ENCODE peak calls at places on chromosomes 16 and 17, in eight cellular contexts. A, P, T, M, O, Z, L and I are unnamed samples. For H3K27me3, the result is how much of the 10 kb centered on the place peaks cover.

GRCh38 chr17:83121921-83122820 is 42.8 kb downstream of the METRNL start:
- DNase-seq in Z (no peak), L (no peak), P (no peak), A (no peak), O (peak), M (no peak), T (no peak), I (no peak)

GRCh38 chr16:24822542-24822941 is 23.2 kb upstream of the SLC5A11 start:
- DNase-seq in A (no peak), P (no peak), L (no peak), T (no peak), O (no peak), Z (no peak), M (no peak), I (no peak)

GRCh38 chr17:63641678-63642077 is 19.5 kb downstream of the MAP3K3 start:
- DNase-seq in T (no peak), O (no peak), A (no peak), Z (no peak), P (peak), L (peak), M (no peak), I (no peak)

GRCh38 chr17:45700171-45701090 is 83.7 kb upstream of the CRHR1 start:
- DNase-seq in O (no peak), Z (no peak), L (no peak), P (no peak), T (no peak), A (peak), M (no peak), I (no peak)

GRCh38 chr16:78675312-78675711 is 575.9 kb downstream of the WWOX start:
- DNase-seq in L (no peak), A (no peak), P (no peak), T (no peak), M (no peak), O (no peak), Z (no peak), I (no peak)

GRCh38 chr16:71626018-71626857 is at the start of gene MARVELD3:
- DNase-seq in T (no peak), O (no peak), A (peak), M (no peak), Z (peak), P (no peak), L (peak), I (no peak)

GRCh38 chr16:70713342-70713741 is 27.5 kb upstream of the MTSS2 start:
- DNase-seq in M (no peak), O (no peak), Z (no peak), P (no peak), L (no peak), T (no peak), A (no peak), I (no peak)

GRCh38 chr17:15482476-15482875 is 15.1 kb upstream of the CDRT4 start:
- DNase-seq in Z (no peak), T (no peak), A (no peak), O (peak), L (no peak), M (no peak), P (no peak), I (no peak)

GRCh38 chr16:31084584-31085298 is 4.0 kb downstream of the PRSS53 start:
- DNase-seq in T (no peak), A (peak), M (no peak), O (peak), P (peak), Z (no peak), L (no peak), I (no peak)

GRCh38 chr17:61619493-61619892 is 28.5 kb upstream of the NACA2 start:
- DNase-seq in T (no peak), M (no peak), A (no peak), Z (no peak), P (no peak), L (no peak), O (no peak), I (no peak)

GRCh38 chr17:6420173-6420641 is 14.7 kb downstream of the AIPL1 start:
- DNase-seq in M (no peak), T (no peak), Z (no peak), O (no peak), A (peak), P (no peak), L (no peak), I (no peak)

GRCh38 chr16:23436992-23437391 is 16.0 kb downstream of the COG7 start:
- DNase-seq in L (no peak), T (no peak), O (no peak), Z (no peak), M (no peak), A (no peak), P (no peak), I (no peak)

GRCh38 chr17:4332296-4332970 is 34.0 kb downstream of the UBE2G1 start:
- DNase-seq in Z (no peak), P (no peak), O (no peak), A (no peak), M (no peak), L (no peak), T (peak), I (peak)

GRCh38 chr17:45293413-45294211 is 23.2 kb downstream of the MAP3K14 start:
- DNase-seq in A (peak), P (peak), O (peak), M (no peak), L (peak), Z (no peak), T (peak), I (peak)

GRCh38 chr16:47492036-47492427 is 30.9 kb downstream of the PHKB start:
- DNase-seq in L (no peak), A (no peak), M (no peak), O (no peak), P (no peak), T (no peak), Z (no peak), I (no peak)

GRCh38 chr17:58328195-58329034 is at the start of gene TSPOAP1:
- DNase-seq in M (peak), Z (no peak), A (no peak), O (no peak), L (no peak), T (no peak), P (peak), I (no peak)

GRCh38 chr17:6936370-6937028 is 59.4 kb upstream of the ALOX12 start:
- DNase-seq in P (peak), L (peak), A (no peak), Z (no peak), M (no peak), T (peak), O (no peak), I (no peak)

GRCh38 chr16:8943001-8943763 is 20.5 kb downstream of the USP7 start:
- DNase-seq in A (no peak), P (no peak), Z (no peak), T (no peak), L (no peak), M (no peak), O (no peak), I (no peak)

GRCh38 chr17:77666480-77666879 is 292.0 kb upstream of the TNRC6C start:
- DNase-seq in A (no peak), L (no peak), P (no peak), M (no peak), T (no peak), O (no peak), Z (no peak), I (no peak)

GRCh38 chr17:63973930-63974593 is 1.3 kb upstream of the SCN4A start:
- DNase-seq in Z (no peak), M (no peak), T (no peak), A (no peak), P (no peak), L (no peak), O (peak), I (no peak)

GRCh38 chr17:42577140-42577531 is 393 bp downstream of the PSMC3IP start:
- DNase-seq in L (no peak), T (no peak), P (no peak), A (no peak), M (no peak), O (no peak), Z (peak), I (no peak)

GRCh38 chr17:67733371-67733770 is 15.6 kb downstream of the NOL11 start:
- DNase-seq in Z (no peak), O (no peak), L (no peak), P (no peak), A (no peak), T (no peak), M (no peak), I (no peak)

GRCh38 chr17:12514596-12514995 is 151.1 kb upstream of the MYOCD start:
- DNase-seq in A (no peak), L (no peak), O (no peak), Z (no peak), M (no peak), T (no peak), P (no peak), I (no peak)

GRCh38 chr17:64154321-64155089 is 24.6 kb upstream of the ERN1 start:
- DNase-seq in P (no peak), M (no peak), O (no peak), T (no peak), L (no peak), A (no peak), Z (no peak), I (no peak)

GRCh38 chr17:45320931-45321461 is 4.2 kb upstream of the MAP3K14 start:
- DNase-seq in T (peak), M (no peak), O (no peak), L (peak), Z (no peak), P (peak), A (no peak), I (peak)

GRCh38 chr16:2942045-2942444 is 22.0 kb upstream of the KREMEN2 start:
- DNase-seq in L (no peak), Z (no peak), A (no peak), T (no peak), O (no peak), M (no peak), P (no peak), I (no peak)

GRCh38 chr17:18951941-18952842 is at the start of gene SLC5A10:
- DNase-seq in Z (no peak), O (no peak), M (no peak), L (no peak), P (no peak), A (peak), T (no peak), I (no peak)

GRCh38 chr17:16178836-16179235 is 36.5 kb downstream of the NCOR1 start:
- DNase-seq in M (no peak), L (no peak), T (no peak), O (no peak), P (no peak), Z (no peak), A (no peak), I (peak)

GRCh38 chr17:21285164-21286065 is 904 bp downstream of the MAP2K3 start:
- DNase-seq in P (peak), L (peak), Z (no peak), O (no peak), T (peak), A (no peak), M (no peak), I (no peak)

GRCh38 chr16:56013962-56014552 is 138.9 kb upstream of the CES5A start:
- DNase-seq in T (peak), Z (peak), O (peak), P (peak), A (peak), M (no peak), L (peak), I (peak)

GRCh38 chr17:17933775-17934174 is 38.4 kb downstream of the TOM1L2 start:
- DNase-seq in T (no peak), Z (peak), M (no peak), O (no peak), A (no peak), P (no peak), L (no peak), I (no peak)

GRCh38 chr17:1423456-1424135 is 23.6 kb upstream of the YWHAE start:
- DNase-seq in O (no peak), M (no peak), Z (no peak), P (no peak), T (no peak), A (peak), L (no peak), I (no peak)

GRCh38 chr16:12340151-12340733 is 363.7 kb downstream of the SNX29 start:
- DNase-seq in P (no peak), L (peak), M (no peak), A (peak), T (peak), Z (peak), O (no peak), I (peak)

GRCh38 chr17:29588561-29589411 is 662 bp downstream of the GIT1 start:
- DNase-seq in M (no peak), Z (no peak), O (peak), L (peak), A (no peak), P (no peak), T (no peak), I (no peak)
- TF ChIP-seq CTCF in M (no peak), Z (no peak), O (no peak), L (no peak), A (no peak), P (no peak), T (no peak), I (no peak)

GRCh38 chr16:17468611-17469010 is 2.1 kb downstream of the XYLT1 start:
- DNase-seq in Z (no peak), O (no peak), M (no peak), L (no peak), P (no peak), A (no peak), T (no peak), I (no peak)
- H3K4me3 ChIP-seq in Z (no peak), O (peak), M (peak), L (peak), P (peak), A (no peak), T (no peak), I (peak)

DNA sequence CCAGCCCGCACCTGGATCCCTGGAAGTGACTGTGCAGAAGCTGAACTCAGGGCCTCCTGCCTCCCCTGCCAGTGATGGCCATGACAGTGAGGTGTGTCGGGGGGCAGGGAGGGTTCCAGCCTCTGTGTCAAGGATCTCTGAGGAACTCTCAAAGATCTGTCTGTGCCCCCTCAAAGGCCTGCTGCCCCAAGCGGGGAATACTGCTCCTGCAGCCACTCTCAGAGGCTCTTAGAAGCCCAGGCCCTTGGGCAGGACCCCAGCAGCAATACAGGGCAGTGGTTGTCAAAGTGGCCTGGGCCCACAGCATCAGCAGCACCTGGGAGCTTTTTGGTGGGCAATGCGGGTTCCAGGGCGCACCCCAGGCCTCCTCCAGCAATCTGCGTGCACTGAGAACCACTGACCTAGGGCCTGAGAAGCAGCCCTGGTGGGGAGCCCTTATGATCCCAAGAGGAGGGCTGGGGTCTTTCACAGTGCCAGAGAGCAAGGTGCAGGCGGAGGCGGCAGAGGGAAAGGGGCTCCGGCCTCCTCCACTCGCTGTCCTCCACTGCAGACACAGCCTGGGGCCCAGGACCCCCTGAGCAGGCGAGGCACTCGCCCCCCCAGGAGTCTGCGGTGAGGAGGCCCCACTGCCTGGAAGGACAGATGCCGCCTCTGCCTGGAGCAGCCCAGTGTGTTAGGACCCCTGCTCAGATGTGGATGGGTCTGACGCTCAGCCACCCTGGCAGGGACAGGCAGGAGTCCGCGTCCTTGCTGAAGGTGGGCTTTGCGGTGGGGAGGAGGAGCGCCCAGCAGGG is 42.1 kb downstream of the ENGASE start:
- DNase-seq in O (no peak), P (no peak), Z (no peak), M (no peak), L (no peak), A (no peak), T (no peak), I (no peak)
- H3K27me3 ChIP-seq in O (under half), P (under half), Z (under half), M (under half), L (under half), A (under half), T (under half), I (under half)

DNA sequence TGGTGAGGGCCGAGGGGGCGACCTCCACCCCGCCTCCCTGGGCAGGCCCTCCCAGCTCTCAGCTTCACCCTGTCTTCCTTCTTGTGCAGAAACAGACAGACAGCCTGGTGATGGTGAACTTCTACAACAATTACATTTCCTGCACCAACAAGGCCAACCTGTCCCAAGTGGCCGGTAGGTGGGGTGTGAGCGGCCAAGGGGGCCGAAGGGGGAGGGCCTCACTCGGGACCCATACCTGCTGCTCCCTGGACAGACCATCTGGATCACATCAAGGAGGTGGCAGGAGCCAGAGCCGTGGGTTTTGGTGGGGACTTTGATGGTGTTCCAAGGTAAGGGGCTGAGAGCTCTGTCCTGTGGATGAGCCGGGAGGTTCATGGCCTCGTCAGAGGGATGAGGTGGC is 20.1 kb downstream of the CHMP1A start:
- DNase-seq in O (no peak), M (no peak), A (no peak), P (no peak), Z (no peak), L (no peak), T (no peak), I (no peak)
- TF ChIP-seq CTCF in O (no peak), M (no peak), A (no peak), P (no peak), Z (no peak), L (no peak), T (no peak), I (no peak)

GRCh38 chr17:62625184-62625869 is 2.1 kb upstream of the MRC2 start:
- DNase-seq in T (no peak), M (no peak), P (no peak), O (no peak), L (no peak), Z (no peak), A (no peak), I (no peak)

GRCh38 chr17:62627219-62627903 is at the start of gene MRC2:
- DNase-seq in Z (no peak), O (peak), T (peak), L (peak), A (no peak), M (no peak), P (no peak), I (peak)

GRCh38 chr17:62625870-62626200 is 1.6 kb upstream of the MRC2 start:
- DNase-seq in L (peak), M (no peak), T (no peak), Z (no peak), A (peak), O (no peak), P (no peak), I (no peak)

GRCh38 chr17:62627904-62628603 is 584 bp downstream of the MRC2 start:
- DNase-seq in Z (no peak), T (peak), L (peak), O (peak), P (no peak), M (no peak), A (no peak), I (peak)

GRCh38 chr17:62626719-62627218 is 701 bp upstream of the MRC2 start:
- DNase-seq in M (no peak), L (peak), Z (no peak), T (no peak), O (peak), A (no peak), P (peak), I (peak)
- H3K4me3 ChIP-seq in M (peak), L (peak), Z (peak), T (peak), O (peak), A (no peak), P (peak), I (peak)

GRCh38 chr17:34246872-34247271 is 8.2 kb upstream of the CCL2 start:
- DNase-seq in M (no peak), Z (no peak), P (no peak), T (no peak), L (no peak), O (no peak), A (no peak), I (no peak)

GRCh38 chr17:34251186-34251585 is 3.9 kb upstream of the CCL2 start:
- DNase-seq in L (no peak), T (no peak), P (no peak), Z (no peak), O (no peak), A (no peak), M (no peak), I (no peak)

GRCh38 chr17:34249497-34249877 is 5.6 kb upstream of the CCL2 start:
- DNase-seq in O (no peak), T (peak), P (peak), L (no peak), A (no peak), Z (no peak), M (no peak), I (no peak)

GRCh38 chr17:34246436-34246835 is 8.6 kb upstream of the CCL2 start:
- DNase-seq in M (no peak), L (no peak), Z (no peak), O (no peak), T (no peak), P (no peak), A (no peak), I (no peak)

GRCh38 chr17:34248807-34249496 is 6.1 kb upstream of the CCL2 start:
- DNase-seq in T (no peak), L (no peak), M (no peak), A (no peak), O (no peak), Z (peak), P (no peak), I (no peak)
- H3K27me3 ChIP-seq in T (under half), L (under half), M (under half), A (half or more), O (under half), Z (under half), P (under half), I (under half)

DNA sequence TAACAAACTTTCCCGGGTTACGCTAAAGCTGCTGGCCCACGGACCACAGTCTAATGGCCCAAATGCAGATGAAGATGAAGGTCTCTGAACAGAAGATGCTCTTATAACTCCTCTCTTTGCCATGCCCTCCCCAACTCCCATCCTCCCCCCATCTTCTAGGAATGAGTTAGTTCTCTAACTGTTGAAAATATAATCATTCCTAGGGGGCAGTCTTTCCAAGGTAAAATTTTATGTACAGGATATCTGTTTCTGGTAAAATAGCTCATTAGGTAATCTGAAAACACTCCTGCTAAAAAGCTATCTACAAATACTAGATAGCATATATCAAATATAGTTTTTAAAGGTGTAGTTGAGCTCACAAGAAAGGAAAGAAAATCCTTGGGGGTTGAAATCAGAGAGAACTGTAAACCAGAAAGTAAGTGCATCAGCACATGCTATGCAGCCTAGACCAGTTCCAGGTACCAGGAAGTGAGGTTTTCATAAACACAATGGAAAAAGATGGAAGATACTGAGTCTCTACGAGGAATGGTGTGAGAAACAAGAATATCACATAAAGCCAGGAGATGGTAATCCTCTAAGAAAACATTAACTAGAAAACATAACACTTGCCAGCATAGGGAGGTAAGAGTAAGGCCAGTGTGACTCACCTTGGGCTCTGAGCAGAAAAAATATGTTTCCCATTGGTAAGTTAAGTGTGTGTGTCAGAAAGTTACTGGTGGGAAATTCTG is 38.1 kb downstream of the CMC2 start:
- DNase-seq in P (no peak), M (no peak), Z (no peak), L (no peak), A (no peak), O (no peak), T (peak), I (peak)
- TF ChIP-seq CTCF in P (no peak), M (no peak), Z (no peak), L (no peak), A (no peak), O (no peak), T (no peak), I (no peak)